ENCODE peak calls at places on chromosomes 6 and 20, in six cellular contexts. C is HepG2, P is H1, H is K562, U is SK-N-SH, V is HCT116. I is an unnamed sample.

GRCh38 chr6:37168809-37169457 is 1.0 kb upstream of the PIM1 start:
- DNase-seq in V (no peak), H (no peak), C (no peak), U (peak; percentile 63), P (no peak), I (no peak)

GRCh38 chr20:10079964-10080363 is 45.2 kb downstream of the ANKEF1 start:
- DNase-seq in V (no peak), H (no peak), U (no peak), C (no peak), P (no peak), I (no peak)

GRCh38 chr20:53695797-53696527 is 102.3 kb upstream of the ZNF217 start:
- DNase-seq in P (no peak), U (peak; percentile 41), C (no peak), V (no peak), H (no peak), I (no peak)

GRCh38 chr6:148144917-148145521 is 197.6 kb upstream of the SASH1 start:
- DNase-seq in U (peak; percentile 32), V (peak; percentile 63), H (peak; percentile 88), C (peak; percentile 64), P (peak; percentile 31), I (peak; percentile 84)

GRCh38 chr6:10613077-10613476 is 81.3 kb downstream of the C6orf52 start:
- DNase-seq in U (no peak), H (no peak), P (no peak), C (peak; percentile 78), V (no peak), I (peak; percentile 72)

GRCh38 chr6:105609375-105609991 is 206.6 kb upstream of the PREP start:
- DNase-seq in P (no peak), U (no peak), V (no peak), C (no peak), H (no peak), I (no peak)

GRCh38 chr6:129607581-129608186 is 102.3 kb downstream of the ARHGAP18 start:
- DNase-seq in V (no peak), P (no peak), H (no peak), C (no peak), U (no peak), I (no peak)

GRCh38 chr6:158069800-158070195 is 88.1 kb downstream of the SYNJ2 start:
- DNase-seq in V (no peak), P (no peak), H (no peak), C (no peak), U (no peak), I (no peak)

GRCh38 chr20:48738399-48739304 is 89.1 kb downstream of the PREX1 start:
- DNase-seq in U (no peak), H (no peak), P (no peak), V (no peak), C (peak; percentile 69), I (no peak)

GRCh38 chr6:166007349-166008263 is 160.0 kb downstream of the TBXT start:
- DNase-seq in C (no peak), P (no peak), H (no peak), V (no peak), U (peak; percentile 55), I (no peak)

GRCh38 chr6:7559651-7560385 is 18.3 kb downstream of the DSP start:
- DNase-seq in P (no peak), U (no peak), C (peak; percentile 57), H (no peak), V (no peak), I (peak; percentile 82)

GRCh38 chr20:9955646-9956045 is 79.1 kb upstream of the ANKEF1 start:
- DNase-seq in U (no peak), P (no peak), C (no peak), V (no peak), H (no peak), I (no peak)

GRCh38 chr20:47748851-47749250 is 36.4 kb downstream of the SULF2 start:
- DNase-seq in C (no peak), U (no peak), H (no peak), V (no peak), P (no peak), I (no peak)

GRCh38 chr20:3749689-3750639 is 17.5 kb downstream of the HSPA12B start:
- DNase-seq in H (peak; percentile 23), C (peak; percentile 56), P (peak; percentile 46), U (peak; percentile 98), V (no peak), I (no peak)

GRCh38 chr6:82017316-82017715 is 230.2 kb downstream of the IBTK start:
- DNase-seq in U (no peak), V (peak; percentile 55), P (no peak), H (no peak), C (peak; percentile 79), I (no peak)

GRCh38 chr6:42313038-42313437 is 95.4 kb upstream of the MRPS10 start:
- DNase-seq in U (no peak), C (no peak), H (no peak), V (no peak), P (no peak), I (no peak)

GRCh38 chr6:105036371-105036770 is 79.5 kb downstream of the LIN28B start:
- DNase-seq in V (no peak), U (no peak), C (no peak), P (no peak), H (no peak), I (no peak)

GRCh38 chr6:43006251-43006650 is 7.5 kb downstream of the MEA1 start:
- DNase-seq in H (no peak), V (no peak), P (no peak), C (no peak), U (no peak), I (no peak)

GRCh38 chr6:53032853-53033252 is 32.4 kb upstream of the FBXO9 start:
- DNase-seq in C (no peak), H (no peak), V (no peak), U (no peak), P (no peak), I (no peak)

GRCh38 chr6:161476711-161477110 is 202.8 kb upstream of the AGPAT4 start:
- DNase-seq in H (no peak), P (no peak), V (no peak), C (no peak), U (no peak), I (no peak)

GRCh38 chr6:1916334-1916985 is 306.7 kb downstream of the FOXC1 start:
- DNase-seq in C (no peak), P (no peak), H (no peak), U (no peak), V (no peak), I (no peak)

GRCh38 chr6:84052204-84052882 is 18.8 kb downstream of the MRAP2 start:
- DNase-seq in P (peak; percentile 43), H (peak; percentile 84), C (peak; percentile 35), V (no peak), U (peak; percentile 52), I (peak; percentile 60)

DNA sequence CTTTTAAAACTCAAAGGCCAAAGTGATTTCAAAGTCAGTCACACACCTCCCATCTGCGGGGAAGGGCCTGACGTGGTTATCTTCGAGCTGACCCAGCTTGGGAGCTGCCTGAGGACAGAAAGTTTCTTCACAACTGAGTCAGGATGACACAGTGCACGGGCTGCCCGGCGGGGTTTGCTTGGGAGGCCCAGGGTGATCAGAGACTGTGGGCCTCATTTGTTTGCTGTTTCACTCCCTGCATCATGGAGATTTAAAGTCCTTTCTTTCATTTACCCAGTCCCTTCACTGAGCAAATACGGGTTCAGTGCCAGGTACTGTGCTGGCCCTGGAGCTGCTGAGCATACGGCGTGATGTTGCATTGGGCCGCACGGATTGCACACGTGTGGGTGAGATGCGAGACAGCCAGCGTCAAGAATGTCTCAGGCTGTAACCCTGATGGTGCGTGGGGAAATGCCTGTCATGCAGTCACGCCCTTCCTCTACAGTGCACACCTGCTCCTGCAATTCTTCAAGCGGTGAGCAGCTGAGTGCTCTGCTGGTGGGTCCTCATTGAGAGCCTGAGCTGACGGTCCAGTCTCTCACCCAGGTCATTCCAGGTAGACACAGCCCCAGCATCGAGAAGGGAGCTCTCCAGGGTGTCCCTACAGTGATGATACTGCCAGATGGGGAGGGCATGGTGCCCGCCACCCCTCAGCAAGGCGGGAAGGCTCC is 82.7 kb upstream of the PMEPA1 start:
- DNase-seq in V (no peak), C (no peak), P (no peak), H (no peak), U (no peak), I (no peak)
- TF ChIP-seq JUND in V (no peak), C (no peak), P (no peak), H (no peak), U (no peak), I (no peak)

GRCh38 chr6:156016186-156016976 is 560.7 kb upstream of the NOX3 start:
- DNase-seq in P (no peak), V (no peak), U (no peak), C (no peak), H (no peak), I (no peak)

GRCh38 chr6:156017838-156018237 is 562.2 kb upstream of the NOX3 start:
- DNase-seq in P (no peak), U (no peak), C (no peak), V (no peak), H (no peak), I (no peak)

GRCh38 chr6:156009656-156010055 is 554.0 kb upstream of the NOX3 start:
- DNase-seq in C (no peak), H (no peak), P (no peak), V (no peak), U (no peak), I (no peak)

DNA sequence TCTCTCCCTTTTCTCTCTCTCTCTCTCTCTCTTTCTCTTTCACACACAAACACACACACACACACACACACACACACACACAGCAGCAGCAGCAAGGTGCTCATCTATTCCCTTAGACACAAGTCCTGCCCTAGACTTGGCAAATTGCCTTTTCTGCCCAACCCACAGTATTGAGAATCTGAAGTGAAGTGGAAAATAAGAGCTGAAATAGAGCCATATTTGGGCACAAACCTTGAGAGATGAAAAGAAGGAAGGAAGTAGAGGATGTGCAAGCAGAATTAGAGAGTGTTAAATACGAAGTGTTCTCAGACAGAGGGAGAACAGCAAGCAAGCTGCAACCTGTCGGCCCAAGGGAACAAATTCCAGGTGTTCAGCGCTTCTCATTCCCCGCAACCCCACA is 557.5 kb upstream of the NOX3 start:
- DNase-seq in U (no peak), H (no peak), C (no peak), V (no peak), P (no peak), I (no peak)
- TF ChIP-seq JUND in U (no peak), H (no peak), C (no peak), V (no peak), P (no peak), I (no peak)

GRCh38 chr6:26312501-26313390 is 52.3 kb upstream of the BTN3A2 start:
- DNase-seq in U (peak; percentile 24), C (peak; percentile 92), H (peak; percentile 95), V (peak; percentile 84), P (no peak), I (no peak)

GRCh38 chr6:26309731-26310142 is 55.3 kb upstream of the BTN3A2 start:
- DNase-seq in V (peak; percentile 67), H (peak; percentile 76), U (no peak), P (no peak), C (peak; percentile 76), I (no peak)

GRCh38 chr6:26311012-26311384 is 54.0 kb upstream of the BTN3A2 start:
- DNase-seq in C (peak; percentile 38), U (no peak), H (peak; percentile 87), V (no peak), P (no peak), I (peak; percentile 49)

GRCh38 chr6:26311385-26312095 is 53.5 kb upstream of the BTN3A2 start:
- DNase-seq in H (peak; percentile 89), P (no peak), U (peak; percentile 17), V (peak; percentile 71), C (peak; percentile 82), I (no peak)

GRCh38 chr6:26312096-26312463 is 52.9 kb upstream of the BTN3A2 start:
- DNase-seq in V (no peak), U (no peak), P (no peak), H (peak; percentile 45), C (no peak), I (no peak)
- TF ChIP-seq JUND in V (no peak), U (no peak), P (no peak), H (no peak), C (no peak), I (no peak)

GRCh38 chr6:117601811-117602150 is 530 bp downstream of the GOPC start:
- DNase-seq in C (no peak), U (no peak), H (no peak), V (no peak), P (no peak), I (no peak)
- TF ChIP-seq JUND in C (no peak), U (no peak), H (no peak), V (no peak), P (no peak), I (no peak)

I was measured in T47D.